ENCODE peak calls at places on chromosomes 16 and 17, in seven cellular contexts. S, X, N, T, F, M and Y are unnamed samples.

GRCh38 chr17:1255041-1255440 is 15.2 kb upstream of the BHLHA9 start:
- DNase-seq in N (no peak), X (no peak), F (no peak), S (no peak), M (peak), T (no peak), Y (no peak)

GRCh38 chr16:27781195-27781524 is 231.2 kb downstream of the KATNIP start:
- DNase-seq in T (no peak), S (no peak), M (no peak), X (no peak), N (no peak), F (no peak), Y (no peak)

GRCh38 chr16:65373095-65373494 is 251.2 kb upstream of the CDH11 start:
- DNase-seq in M (no peak), N (no peak), X (no peak), F (no peak), S (no peak), T (no peak), Y (no peak)

GRCh38 chr16:75742424-75743047 is 16.2 kb upstream of the CPHXL start:
- DNase-seq in X (no peak), F (no peak), S (no peak), T (no peak), M (peak), N (no peak), Y (no peak)

GRCh38 chr16:57038151-57038550 is 48.8 kb downstream of the NLRC5 start:
- DNase-seq in X (no peak), F (no peak), T (no peak), S (no peak), M (no peak), N (no peak), Y (no peak)

GRCh38 chr16:20004931-20005330 is 68.8 kb downstream of the GPR139 start:
- DNase-seq in S (no peak), T (no peak), M (peak), F (no peak), X (peak), N (no peak), Y (no peak)

GRCh38 chr17:64107517-64108235 is 22.3 kb downstream of the ERN1 start:
- DNase-seq in M (no peak), X (no peak), N (peak), T (no peak), F (no peak), S (no peak), Y (no peak)

GRCh38 chr16:57845115-57845514 is 42.8 kb upstream of the KIFC3 start:
- DNase-seq in F (no peak), T (no peak), N (no peak), X (no peak), M (no peak), S (no peak), Y (no peak)

GRCh38 chr16:46650224-46650623 is 29.0 kb upstream of the SHCBP1 start:
- DNase-seq in F (no peak), M (no peak), S (no peak), T (no peak), X (no peak), N (no peak), Y (no peak)

GRCh38 chr16:14502932-14503741 is 126.9 kb downstream of the PARN start:
- DNase-seq in S (no peak), N (no peak), X (no peak), M (no peak), F (no peak), T (no peak), Y (no peak)

GRCh38 chr16:2857451-2858244 is at the start of gene PRSS22:
- DNase-seq in X (no peak), T (no peak), F (peak), M (peak), N (peak), S (no peak), Y (no peak)

GRCh38 chr16:69942627-69943170 is 8.4 kb upstream of the CLEC18A start:
- DNase-seq in M (no peak), X (no peak), F (no peak), T (no peak), N (no peak), S (no peak), Y (no peak)

GRCh38 chr16:974001-974601 is 3.3 kb upstream of the LMF1 start:
- DNase-seq in F (peak), T (no peak), X (no peak), N (no peak), M (no peak), S (no peak), Y (no peak)

GRCh38 chr17:68452724-68453290 is 4.5 kb downstream of the WIPI1 start:
- DNase-seq in T (no peak), F (no peak), S (no peak), X (no peak), N (no peak), M (no peak), Y (no peak)

GRCh38 chr16:72312862-72313261 is 140.9 kb upstream of the PMFBP1 start:
- DNase-seq in X (no peak), S (no peak), N (no peak), T (no peak), F (no peak), M (peak), Y (no peak)

GRCh38 chr17:5508855-5509254 is 22.5 kb downstream of the MIS12 start:
- DNase-seq in X (no peak), T (no peak), S (no peak), M (peak), F (no peak), N (no peak), Y (no peak)

GRCh38 chr17:33039874-33040273 is 48.2 kb downstream of the SPACA3 start:
- DNase-seq in F (no peak), T (no peak), N (no peak), X (no peak), S (no peak), M (no peak), Y (no peak)

GRCh38 chr17:65550075-65550635 is 11.3 kb downstream of the AXIN2 start:
- DNase-seq in X (no peak), S (no peak), F (no peak), N (no peak), T (no peak), M (peak), Y (no peak)

GRCh38 chr17:60845012-60845411 is 167.4 kb downstream of the BCAS3 start:
- DNase-seq in T (no peak), F (no peak), S (no peak), N (no peak), M (no peak), X (no peak), Y (no peak)

GRCh38 chr16:17125671-17126070 is 345.1 kb downstream of the XYLT1 start:
- DNase-seq in T (no peak), F (no peak), N (no peak), S (no peak), X (no peak), M (no peak), Y (no peak)

GRCh38 chr17:77905766-77906165 is 52.7 kb upstream of the TNRC6C start:
- DNase-seq in S (no peak), X (no peak), T (no peak), F (no peak), M (no peak), N (no peak), Y (no peak)

GRCh38 chr17:44995602-44996001 is 27.5 kb upstream of the C1QL1 start:
- DNase-seq in X (no peak), M (no peak), N (no peak), F (no peak), S (no peak), T (no peak), Y (no peak)

GRCh38 chr17:17108681-17109049 is 66.4 kb downstream of the MPRIP start:
- DNase-seq in X (no peak), S (no peak), T (no peak), F (peak), N (peak), M (peak), Y (no peak)

GRCh38 chr16:67530013-67530939 is 1.6 kb downstream of the RIPOR1 start:
- DNase-seq in M (peak), F (peak), N (peak), X (no peak), T (peak), S (no peak), Y (peak)

GRCh38 chr17:17545031-17545820 is 46.3 kb downstream of the PEMT start:
- DNase-seq in X (no peak), N (no peak), S (no peak), M (no peak), F (no peak), T (no peak), Y (no peak)

GRCh38 chr16:1464894-1465566 is 9.8 kb downstream of the CLCN7 start:
- DNase-seq in X (no peak), F (no peak), S (no peak), M (no peak), N (no peak), T (peak), Y (no peak)

GRCh38 chr16:12582696-12583095 is 221.0 kb downstream of the CPPED1 start:
- DNase-seq in X (no peak), S (no peak), M (no peak), T (peak), F (no peak), N (no peak), Y (no peak)

GRCh38 chr16:68040506-68041288 is 17.6 kb downstream of the DUS2 start:
- DNase-seq in F (peak), S (peak), M (peak), T (peak), X (peak), N (peak), Y (no peak)

GRCh38 chr17:43864161-43864706 is 17.3 kb downstream of the CD300LG start:
- DNase-seq in M (no peak), X (no peak), S (no peak), T (no peak), N (no peak), F (no peak), Y (no peak)

GRCh38 chr17:35161281-35161761 is 13.7 kb downstream of the UNC45B start:
- DNase-seq in F (no peak), S (no peak), M (no peak), N (no peak), X (no peak), T (no peak), Y (no peak)

GRCh38 chr16:47565454-47565853 is 104.3 kb downstream of the PHKB start:
- DNase-seq in X (no peak), F (peak), N (no peak), S (no peak), M (no peak), T (no peak), Y (no peak)

GRCh38 chr17:22470411-22471175 is 778.3 kb downstream of the KCNJ18 start:
- DNase-seq in X (no peak), S (no peak), N (no peak), M (no peak), F (no peak), T (no peak), Y (peak)

GRCh38 chr16:89052191-89052787 is 41.4 kb upstream of the ACSF3 start:
- DNase-seq in X (no peak), S (no peak), N (peak), F (peak), T (no peak), M (no peak), Y (no peak)

GRCh38 chr16:58629681-58630640 is at the start of gene CNOT1:
- DNase-seq in N (peak), S (peak), T (peak), F (peak), X (peak), M (peak), Y (peak)

GRCh38 chr17:6654816-6655731 is 3.5 kb downstream of the C17orf100 start:
- DNase-seq in S (no peak), N (peak), X (no peak), F (peak), M (peak), T (no peak), Y (no peak)

GRCh38 chr16:80526418-80527061 is 14.3 kb upstream of the DYNLRB2 start:
- DNase-seq in T (no peak), X (no peak), S (no peak), M (peak), F (no peak), N (peak), Y (no peak)

GRCh38 chr17:2828396-2829038 is 32.3 kb downstream of the RAP1GAP2 start:
- DNase-seq in S (no peak), X (peak), T (no peak), M (peak), F (no peak), N (no peak), Y (no peak)

GRCh38 chr17:46950997-46951621 is 27.9 kb downstream of the RPRML start:
- DNase-seq in M (no peak), T (no peak), S (no peak), X (no peak), F (no peak), N (no peak), Y (no peak)

GRCh38 chr16:74201561-74201960 is 95.1 kb upstream of the PSMD7 start:
- DNase-seq in M (no peak), X (no peak), F (no peak), S (no peak), N (no peak), T (no peak), Y (no peak)

GRCh38 chr17:79956853-79957252 is 78.8 kb downstream of the TBC1D16 start:
- DNase-seq in X (no peak), M (no peak), S (no peak), N (no peak), T (peak), F (no peak), Y (no peak)

DNA sequence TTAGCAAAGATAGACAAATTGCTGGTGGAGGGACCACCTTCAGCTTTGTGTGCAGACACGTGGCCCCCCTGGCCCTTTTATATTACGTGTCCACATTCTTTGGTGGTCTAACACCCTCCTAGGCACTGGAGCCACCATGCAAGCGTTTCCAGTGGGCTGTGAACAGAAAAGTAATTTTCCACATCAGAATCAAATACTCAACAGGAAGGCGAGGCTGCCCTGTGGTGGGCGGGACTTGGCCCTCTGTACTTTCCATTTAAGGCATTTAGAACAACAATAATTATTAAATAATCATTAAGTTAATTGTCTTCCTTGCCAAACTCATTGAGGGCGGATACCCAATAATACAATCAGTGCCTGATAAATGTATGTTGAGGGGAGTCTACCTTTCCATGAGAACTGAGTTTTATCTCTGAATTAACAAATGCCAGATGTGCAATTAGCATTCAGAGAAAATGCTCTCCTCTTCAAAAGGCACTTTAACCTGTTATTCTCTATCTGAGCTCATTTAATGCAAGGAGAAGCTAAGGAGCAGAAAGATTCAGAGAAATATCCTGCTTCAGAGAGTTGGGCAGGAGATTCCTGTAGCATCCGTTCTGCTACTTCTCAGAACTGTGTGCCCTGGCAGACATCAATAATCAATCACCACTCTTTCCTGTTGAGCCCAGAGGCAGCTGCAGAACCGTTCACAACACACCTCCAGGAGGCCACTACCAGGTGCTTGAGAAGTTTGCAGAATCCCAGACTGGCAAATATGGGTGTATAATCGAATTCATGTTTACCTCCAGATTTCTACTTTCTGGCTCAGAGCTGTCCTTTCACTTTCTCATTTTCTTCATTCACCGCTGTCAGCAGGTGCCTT is 109.4 kb downstream of the CMIP start:
- DNase-seq in S (no peak), N (no peak), X (no peak), T (no peak), M (no peak), F (no peak), Y (no peak)
- TF ChIP-seq POLR2AphosphoS5 in S (no peak), N (no peak), X (no peak), T (no peak), M (no peak), F (no peak), Y (no peak)

GRCh38 chr16:82138478-82139285 is 31.3 kb downstream of the MPHOSPH6 start:
- DNase-seq in S (no peak), F (no peak), X (no peak), N (no peak), M (peak), T (no peak), Y (no peak)
- H3K4me3 ChIP-seq in S (no peak), F (no peak), X (peak), N (peak), M (peak), T (peak), Y (no peak)

GRCh38 chr17:57530508-57530907 is 214.6 kb downstream of the CCDC182 start:
- DNase-seq in T (no peak), M (peak), S (no peak), N (no peak), F (no peak), X (no peak), Y (no peak)
- TF ChIP-seq POLR2AphosphoS5 in T (no peak), M (no peak), S (no peak), N (no peak), F (no peak), X (no peak), Y (no peak)

DNA sequence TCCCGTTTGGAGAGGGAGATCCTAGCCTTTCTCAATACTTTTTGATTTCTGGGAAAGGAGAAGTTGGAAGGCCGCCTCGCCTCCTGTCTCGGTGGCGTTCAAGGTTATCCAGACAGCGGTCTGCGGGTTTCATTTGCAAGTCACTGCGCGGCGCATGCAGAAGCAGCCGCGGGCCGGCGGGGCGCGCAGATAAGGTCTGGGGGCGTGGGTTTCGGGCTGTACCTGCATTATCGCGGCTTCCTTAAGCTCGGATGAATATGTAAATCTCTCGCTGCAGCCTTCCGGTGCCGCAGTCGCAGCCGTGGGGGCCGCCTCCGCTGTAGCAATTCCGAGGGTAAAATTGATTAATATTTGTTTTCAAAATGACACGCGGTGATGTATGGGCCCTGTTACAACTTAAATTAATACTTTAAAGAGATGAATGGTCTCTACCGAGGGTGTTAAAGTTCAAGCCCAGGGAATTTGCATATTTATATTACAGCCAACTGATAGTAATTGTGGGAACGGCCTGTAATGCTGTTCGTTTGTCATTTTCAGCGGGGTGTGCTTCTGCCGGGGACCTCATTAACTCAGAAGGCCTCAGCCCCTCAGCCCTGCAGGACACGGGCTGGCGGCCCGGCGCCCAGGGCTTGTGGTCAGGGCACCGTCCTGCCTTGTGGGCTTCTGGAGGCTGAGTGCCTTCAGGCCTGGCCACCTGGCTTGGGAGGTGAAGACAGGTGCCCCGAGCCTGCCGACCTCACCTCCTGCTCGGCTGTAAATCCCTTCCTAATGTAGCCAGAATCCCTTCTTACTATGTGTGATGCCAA is 99.4 kb downstream of the CYLD start:
- DNase-seq in T (peak), N (no peak), F (no peak), X (no peak), S (no peak), M (peak), Y (no peak)
- H3K4me3 ChIP-seq in T (peak), N (peak), F (peak), X (peak), S (no peak), M (peak), Y (peak)

GRCh38 chr17:76038050-76038449 is 10.9 kb upstream of the EVPL start:
- DNase-seq in T (no peak), S (no peak), F (no peak), N (no peak), X (no peak), M (no peak), Y (no peak)
- TF ChIP-seq POLR2AphosphoS5 in T (no peak), S (no peak), F (no peak), N (no peak), X (no peak), M (no peak), Y (no peak)